ENCODE peak calls at places on chromosomes 2 and 18, in seven cellular contexts. O, Q, H, P, V, E and W are unnamed samples.

GRCh38 chr2:14358774-14359173 is 273.7 kb upstream of the LRATD1 start:
- DNase-seq in E (no peak), V (no peak), H (no peak), P (no peak), Q (no peak), O (no peak), W (no peak)

GRCh38 chr2:118380915-118381653 is 292.8 kb downstream of the INSIG2 start:
- DNase-seq in E (no peak), O (no peak), V (no peak), Q (no peak), H (no peak), P (no peak), W (no peak)

GRCh38 chr2:105849431-105850179 is 104.9 kb downstream of the NCK2 start:
- DNase-seq in Q (no peak), O (no peak), V (no peak), H (peak), E (no peak), P (no peak), W (no peak)

GRCh38 chr18:9913151-9913525 is 678 bp upstream of the VAPA start:
- DNase-seq in P (no peak), O (no peak), V (no peak), H (no peak), E (no peak), Q (no peak), W (no peak)

GRCh38 chr2:10325278-10326145 is 22.8 kb downstream of the HPCAL1 start:
- DNase-seq in Q (no peak), O (no peak), V (no peak), P (no peak), E (no peak), H (no peak), W (no peak)

GRCh38 chr18:9734189-9734588 is 26.1 kb downstream of the RAB31 start:
- DNase-seq in V (no peak), O (no peak), P (no peak), E (no peak), Q (no peak), H (peak), W (no peak)

GRCh38 chr2:120875431-120875830 is 139.8 kb downstream of the GLI2 start:
- DNase-seq in V (no peak), Q (no peak), H (no peak), O (no peak), P (no peak), E (no peak), W (no peak)

GRCh38 chr2:238202326-238203103 is 980 bp downstream of the ILKAP start:
- DNase-seq in H (no peak), O (no peak), V (no peak), E (no peak), Q (no peak), P (peak), W (peak)

GRCh38 chr2:48415765-48416515 is 114.0 kb upstream of the STON1 start:
- DNase-seq in O (no peak), P (no peak), V (no peak), Q (no peak), E (no peak), H (no peak), W (no peak)

GRCh38 chr2:181130686-181131085 is 150.3 kb downstream of the UBE2E3 start:
- DNase-seq in P (peak), Q (no peak), H (no peak), O (no peak), V (no peak), E (no peak), W (no peak)

GRCh38 chr18:31643003-31643402 is 41.4 kb downstream of the B4GALT6 start:
- DNase-seq in E (no peak), V (no peak), Q (no peak), P (no peak), O (no peak), H (no peak), W (no peak)

GRCh38 chr2:204183608-204184007 is 247.0 kb downstream of the ICOS start:
- DNase-seq in E (no peak), V (no peak), Q (peak), P (no peak), H (no peak), O (no peak), W (no peak)

GRCh38 chr2:241577413-241578122 is 19.0 kb downstream of the BOK start:
- DNase-seq in V (no peak), Q (peak), P (peak), E (no peak), H (no peak), O (no peak), W (peak)

GRCh38 chr2:119463136-119463535 is 31.5 kb downstream of the TMEM37 start:
- DNase-seq in E (no peak), P (no peak), O (no peak), V (no peak), Q (no peak), H (no peak), W (no peak)

GRCh38 chr2:180893752-180894151 is 86.7 kb upstream of the UBE2E3 start:
- DNase-seq in P (no peak), E (no peak), V (no peak), O (no peak), Q (no peak), H (no peak), W (no peak)

GRCh38 chr2:85367180-85367579 is 12.6 kb downstream of the ELMOD3 start:
- DNase-seq in P (no peak), V (no peak), H (no peak), Q (no peak), E (no peak), O (no peak), W (no peak)

GRCh38 chr2:66305714-66306113 is 129.2 kb upstream of the MEIS1 start:
- DNase-seq in H (peak), Q (no peak), O (peak), E (no peak), V (no peak), P (peak), W (peak)

GRCh38 chr2:239269173-239269865 is 131.5 kb downstream of the HDAC4 start:
- DNase-seq in E (no peak), O (no peak), P (no peak), H (no peak), V (no peak), Q (no peak), W (no peak)

GRCh38 chr2:191845248-191845715 is 1.6 kb downstream of the CAVIN2 start:
- DNase-seq in P (peak), H (no peak), O (no peak), Q (no peak), V (no peak), E (no peak), W (peak)

GRCh38 chr18:6884944-6885343 is 155.4 kb downstream of the ARHGAP28 start:
- DNase-seq in V (no peak), H (no peak), E (no peak), O (no peak), Q (no peak), P (peak), W (peak)

GRCh38 chr2:74865770-74866674 is 32.1 kb downstream of the HK2 start:
- DNase-seq in H (no peak), O (no peak), E (peak), V (no peak), Q (no peak), P (no peak), W (no peak)

GRCh38 chr2:239223330-239224248 is 177.2 kb downstream of the HDAC4 start:
- DNase-seq in H (peak), P (peak), V (no peak), O (no peak), Q (no peak), E (no peak), W (no peak)

GRCh38 chr2:70440621-70441020 is 113.0 kb downstream of the TGFA start:
- DNase-seq in O (no peak), E (no peak), Q (no peak), P (no peak), H (no peak), V (no peak), W (no peak)

GRCh38 chr18:59783138-59783537 is 85.9 kb upstream of the CCBE1 start:
- DNase-seq in E (peak), V (peak), O (no peak), Q (peak), H (peak), P (peak), W (peak)

GRCh38 chr18:78595453-78595852 is 384.2 kb upstream of the SALL3 start:
- DNase-seq in Q (no peak), H (no peak), O (no peak), V (no peak), P (no peak), E (no peak), W (no peak)

GRCh38 chr2:233487748-233488345 is 78.7 kb downstream of the USP40 start:
- DNase-seq in Q (no peak), O (no peak), V (no peak), H (no peak), P (peak), E (no peak), W (no peak)

GRCh38 chr18:77967071-77967470 is 717.4 kb downstream of the GALR1 start:
- DNase-seq in E (no peak), Q (no peak), V (no peak), O (no peak), P (no peak), H (no peak), W (no peak)

GRCh38 chr2:5365871-5366461 is 326.2 kb upstream of the SOX11 start:
- DNase-seq in H (peak), Q (peak), P (no peak), E (no peak), V (peak), O (peak), W (peak)

GRCh38 chr2:110126086-110126773 is 10.6 kb upstream of the MALL start:
- DNase-seq in Q (peak), P (peak), H (no peak), E (no peak), V (no peak), O (no peak), W (no peak)

GRCh38 chr18:57430166-57430958 is 4.8 kb upstream of the ONECUT2 start:
- DNase-seq in V (no peak), Q (no peak), O (no peak), E (no peak), P (no peak), H (no peak), W (no peak)

GRCh38 chr2:50558182-50558581 is 473.8 kb downstream of the NRXN1 start:
- DNase-seq in P (no peak), H (no peak), O (no peak), V (no peak), Q (no peak), E (no peak), W (no peak)

GRCh38 chr2:156399224-156399949 is 36.8 kb upstream of the GPD2 start:
- DNase-seq in P (peak), V (no peak), Q (peak), E (no peak), O (peak), H (no peak), W (no peak)

GRCh38 chr18:2692508-2692907 is 37.0 kb downstream of the SMCHD1 start:
- DNase-seq in V (no peak), P (peak), H (no peak), Q (no peak), E (no peak), O (no peak), W (no peak)

GRCh38 chr2:26401739-26402541 is at the start of gene DRC1:
- DNase-seq in O (peak), H (peak), V (peak), E (no peak), Q (peak), P (peak), W (peak)

GRCh38 chr2:18899725-18900124 is 310.4 kb upstream of the NT5C1B start:
- DNase-seq in O (no peak), H (no peak), E (no peak), Q (no peak), V (no peak), P (no peak), W (no peak)

GRCh38 chr18:8696749-8697211 is 8.6 kb upstream of the MTCL1 start:
- DNase-seq in Q (peak), O (peak), V (peak), E (peak), P (peak), H (peak), W (peak)

GRCh38 chr18:5455644-5456043 is 88.2 kb downstream of the EPB41L3 start:
- DNase-seq in P (no peak), O (no peak), Q (peak), E (no peak), V (no peak), H (no peak), W (peak)

GRCh38 chr2:196587739-196588138 is 51.8 kb upstream of the CCDC150 start:
- DNase-seq in O (no peak), P (no peak), H (no peak), E (no peak), V (no peak), Q (no peak), W (no peak)